ENCODE peak calls at places on chromosome 11, in seven cellular contexts. Q is fibroblast of lung; L is CD8-positive, alpha-beta T cell; J is heart left ventricle; T is AG04450; K is right lobe of liver; D is choroid plexus epithelial cell. S is an unnamed sample.

GRCh38 chr11:34468209-34468841 is 29.6 kb downstream of the CAT start:
- DNase-seq in J (no peak), L (peak), T (no peak), Q (peak), K (no peak), D (peak), S (peak)

GRCh38 chr11:9687736-9688494 is 24.0 kb downstream of the SWAP70 start:
- DNase-seq in T (no peak), D (peak), K (no peak), L (no peak), J (no peak), Q (peak), S (peak)

GRCh38 chr11:1018091-1018490 is 18.4 kb downstream of the MUC6 start:
- DNase-seq in Q (no peak), K (no peak), D (no peak), T (no peak), J (no peak), L (no peak), S (no peak)

GRCh38 chr11:18705651-18706281 is 7.2 kb downstream of the TMEM86A start:
- DNase-seq in K (peak), T (no peak), D (peak), Q (no peak), J (peak), L (no peak), S (no peak)

GRCh38 chr11:58784995-58785394 is 53.3 kb upstream of the GLYAT start:
- DNase-seq in L (no peak), D (no peak), Q (no peak), J (no peak), T (no peak), K (no peak), S (no peak)

GRCh38 chr11:56816259-56816658 is 67.8 kb upstream of the OR9G4 start:
- DNase-seq in T (no peak), J (no peak), Q (no peak), K (no peak), L (no peak), D (no peak), S (no peak)

GRCh38 chr11:110897035-110897434 is 184.8 kb upstream of the ARHGAP20 start:
- DNase-seq in Q (peak), J (no peak), L (no peak), T (no peak), D (peak), K (no peak), S (peak)

GRCh38 chr11:15830730-15831443 is 525.5 kb downstream of the SOX6 start:
- DNase-seq in T (no peak), K (no peak), L (no peak), J (no peak), D (peak), Q (no peak), S (no peak)

GRCh38 chr11:33970984-33971466 is 79.1 kb upstream of the LMO2 start:
- DNase-seq in L (no peak), T (peak), K (peak), D (peak), Q (peak), J (peak), S (peak)

GRCh38 chr11:133306019-133306418 is 226.3 kb downstream of the OPCML start:
- DNase-seq in J (no peak), Q (no peak), K (no peak), L (no peak), D (no peak), T (no peak), S (no peak)

GRCh38 chr11:69075421-69076128 is 26.8 kb downstream of the TPCN2 start:
- DNase-seq in Q (peak), T (peak), D (peak), K (no peak), J (peak), L (no peak), S (peak)

GRCh38 chr11:64186205-64187165 is 514 bp downstream of the STIP1 start:
- DNase-seq in Q (no peak), T (no peak), J (no peak), K (no peak), L (peak), D (peak), S (peak)

GRCh38 chr11:22079133-22079847 is 113.6 kb upstream of the ANO5 start:
- DNase-seq in Q (no peak), L (no peak), J (no peak), D (no peak), K (no peak), T (no peak), S (no peak)

GRCh38 chr11:43925063-43925931 is 17.1 kb upstream of the C11orf96 start:
- DNase-seq in Q (no peak), J (no peak), L (no peak), D (peak), K (no peak), T (no peak), S (no peak)

GRCh38 chr11:133619973-133620372 is 87.7 kb upstream of the OPCML start:
- DNase-seq in Q (no peak), J (no peak), T (no peak), L (no peak), K (no peak), D (no peak), S (no peak)

GRCh38 chr11:44943118-44943517 is 7.6 kb downstream of the TP53I11 start:
- DNase-seq in Q (no peak), L (no peak), K (peak), T (no peak), D (no peak), J (no peak), S (no peak)

GRCh38 chr11:17015639-17016125 is 1.5 kb upstream of the PLEKHA7 start:
- DNase-seq in Q (peak), D (peak), T (peak), L (no peak), J (no peak), K (no peak), S (peak)

GRCh38 chr11:75195164-75195962 is 44.5 kb downstream of the SLCO2B1 start:
- DNase-seq in K (peak), L (no peak), J (peak), T (no peak), Q (no peak), D (no peak), S (no peak)

GRCh38 chr11:111352235-111352746 is 26.8 kb downstream of the POU2AF1 start:
- DNase-seq in Q (no peak), T (no peak), L (no peak), K (no peak), J (no peak), D (no peak), S (no peak)

GRCh38 chr11:124970925-124971324 is 16.9 kb downstream of the CCDC15 start:
- DNase-seq in K (no peak), L (no peak), J (no peak), D (peak), T (no peak), Q (peak), S (peak)

GRCh38 chr11:11464555-11464954 is 111.5 kb upstream of the CSNK2A3 start:
- DNase-seq in K (no peak), T (no peak), J (no peak), Q (no peak), D (no peak), L (no peak), S (peak)

GRCh38 chr11:112297248-112297866 is 36.7 kb upstream of the PLET1 start:
- DNase-seq in Q (no peak), J (no peak), T (no peak), L (no peak), D (no peak), K (no peak), S (no peak)

GRCh38 chr11:128151338-128151737 is 436.0 kb downstream of the ETS1 start:
- DNase-seq in K (no peak), L (no peak), Q (no peak), D (no peak), T (no peak), J (no peak), S (no peak)

GRCh38 chr11:72823105-72823804 is 9.0 kb downstream of the ATG16L2 start:
- DNase-seq in K (no peak), T (no peak), L (no peak), J (peak), D (no peak), Q (no peak), S (no peak)

GRCh38 chr11:120908521-120909181 is 115.3 kb upstream of the TBCEL start:
- DNase-seq in D (peak), T (no peak), J (no peak), K (no peak), L (peak), Q (no peak), S (no peak)

GRCh38 chr11:44324787-44325525 is 15.0 kb upstream of the ALX4 start:
- DNase-seq in D (no peak), Q (no peak), K (no peak), T (no peak), J (no peak), L (no peak), S (no peak)

GRCh38 chr11:129652828-129653227 is 162.8 kb upstream of the TMEM45B start:
- DNase-seq in K (no peak), D (peak), J (no peak), T (peak), L (no peak), Q (peak), S (peak)

GRCh38 chr11:94868468-94868867 is 100.3 kb downstream of the AMOTL1 start:
- DNase-seq in Q (no peak), D (no peak), K (no peak), J (no peak), T (no peak), L (no peak), S (no peak)

GRCh38 chr11:43947003-43947500 is 4.6 kb downstream of the C11orf96 start:
- DNase-seq in J (no peak), K (no peak), D (peak), Q (no peak), T (no peak), L (no peak), S (peak)

GRCh38 chr11:100855466-100856067 is 168.5 kb downstream of the ARHGAP42 start:
- DNase-seq in L (no peak), T (no peak), J (no peak), K (no peak), Q (peak), D (peak), S (peak)

GRCh38 chr11:9662273-9662672 is 1.6 kb upstream of the SWAP70 start:
- DNase-seq in D (peak), L (no peak), K (no peak), J (peak), T (no peak), Q (no peak), S (no peak)

GRCh38 chr11:48013269-48013901 is 33.0 kb downstream of the PTPRJ start:
- DNase-seq in J (peak), L (peak), Q (no peak), D (peak), T (no peak), K (peak), S (peak)

GRCh38 chr11:115324569-115325432 is 179.4 kb downstream of the CADM1 start:
- DNase-seq in K (no peak), L (peak), Q (peak), D (peak), T (peak), J (peak), S (peak)

GRCh38 chr11:73856001-73856663 is 20.5 kb downstream of the COA4 start:
- DNase-seq in J (no peak), L (no peak), D (no peak), K (no peak), Q (no peak), T (no peak), S (no peak)

GRCh38 chr11:111463276-111463675 is 48.9 kb downstream of the BTG4 start:
- DNase-seq in L (no peak), J (no peak), T (no peak), Q (no peak), K (no peak), D (no peak), S (no peak)

DNA sequence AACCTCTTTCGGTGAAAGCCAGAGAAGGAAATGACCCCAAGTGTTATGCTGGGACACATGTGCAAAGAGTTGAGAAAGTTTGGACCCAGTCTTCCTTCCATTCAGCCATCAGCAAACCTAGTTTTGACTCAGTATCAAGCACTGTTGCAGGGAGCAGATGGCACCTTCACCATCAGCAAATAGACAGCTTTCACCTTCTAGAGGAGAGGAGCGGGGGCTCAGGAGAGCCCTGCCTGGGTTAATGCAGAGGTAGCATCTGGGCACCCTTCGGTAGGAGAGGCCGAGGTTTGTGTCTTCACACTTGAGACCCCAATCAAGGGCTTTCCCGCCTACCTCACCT is 16.2 kb upstream of the MFRP start:
- DNase-seq in L (no peak), Q (no peak), D (no peak), T (no peak), K (no peak), J (no peak), S (no peak)
- H3K4me3 ChIP-seq in L (no peak), Q (no peak), D (no peak), T (no peak), K (peak), J (peak), S (no peak)

DNA sequence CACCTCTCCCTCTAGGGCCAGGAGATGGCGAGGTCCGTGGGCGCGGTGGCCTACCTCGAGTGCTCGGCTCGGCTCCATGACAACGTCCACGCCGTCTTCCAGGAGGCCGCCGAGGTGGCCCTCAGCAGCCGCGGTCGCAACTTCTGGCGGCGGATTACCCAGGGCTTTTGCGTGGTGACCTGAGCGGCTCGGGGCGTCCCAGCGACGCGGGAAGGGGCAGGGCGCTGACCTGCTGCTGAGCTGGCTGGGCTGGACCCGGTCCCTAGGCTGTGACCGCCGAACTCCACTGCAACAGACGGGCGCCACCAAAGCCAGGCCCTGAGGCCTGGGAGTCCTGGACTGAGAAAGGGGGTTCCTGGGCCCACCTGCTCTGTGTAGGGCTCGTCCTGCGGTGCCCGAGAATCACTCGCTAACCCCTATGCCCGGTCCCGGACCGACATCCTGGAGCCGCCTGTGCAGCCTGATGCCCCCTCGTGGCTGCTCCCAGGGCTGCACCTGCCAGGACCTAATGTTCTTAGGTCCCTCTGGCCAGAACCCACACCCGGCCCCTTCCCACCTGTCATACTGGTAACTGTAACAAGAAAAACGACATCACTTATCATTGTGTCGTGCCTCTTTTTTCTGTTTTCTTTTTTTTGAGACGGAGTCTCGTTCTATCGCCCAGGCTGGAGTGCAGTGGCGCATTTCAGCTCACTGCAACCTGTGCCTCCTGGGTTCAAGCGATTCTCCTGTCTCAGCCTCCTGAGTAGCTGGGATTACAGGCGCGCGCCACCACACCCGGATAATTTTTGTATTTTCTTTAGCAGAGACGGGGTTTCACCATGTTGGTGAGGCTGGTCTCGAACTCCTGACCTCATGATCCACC is 15.0 kb downstream of the RHOD start:
- DNase-seq in Q (peak), K (peak), J (peak), T (no peak), L (peak), D (peak), S (peak)
- H3K4me3 ChIP-seq in Q (no peak), K (peak), J (peak), T (no peak), L (peak), D (no peak), S (peak)

GRCh38 chr11:65918211-65919150 is at the start of gene C11orf68:
- DNase-seq in L (no peak), T (no peak), D (peak), Q (peak), J (no peak), K (no peak), S (peak)

GRCh38 chr11:65916391-65916790 is 2.5 kb downstream of the C11orf68 start:
- DNase-seq in L (no peak), Q (no peak), T (no peak), J (no peak), D (no peak), K (no peak), S (no peak)

GRCh38 chr11:65915821-65916251 is 3.0 kb downstream of the C11orf68 start:
- DNase-seq in T (peak), L (no peak), D (peak), J (peak), Q (peak), K (peak), S (peak)

GRCh38 chr11:65917434-65918210 is 1.2 kb downstream of the C11orf68 start:
- DNase-seq in T (no peak), Q (no peak), L (no peak), K (no peak), J (no peak), D (no peak), S (no peak)

DNA sequence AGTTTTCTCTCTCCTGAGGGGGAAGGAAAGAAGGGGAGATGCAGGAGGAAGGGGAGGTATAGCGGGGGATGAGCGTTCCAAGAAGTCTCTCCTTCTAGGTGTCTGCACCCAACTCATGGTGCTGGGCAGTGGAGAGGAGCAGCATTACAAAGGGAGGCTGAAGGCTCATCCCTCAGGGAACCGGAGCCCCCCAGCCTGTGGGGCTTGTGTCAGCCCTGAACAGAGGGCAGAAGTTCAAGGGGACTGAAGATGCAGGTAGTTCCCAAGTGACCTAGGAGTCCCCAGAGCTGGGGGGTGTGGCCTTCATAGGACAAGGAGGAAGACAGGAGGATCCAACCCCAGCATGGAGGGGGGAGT is 1.8 kb downstream of the C11orf68 start:
- DNase-seq in K (no peak), Q (no peak), D (no peak), L (no peak), T (no peak), J (no peak), S (no peak)
- H3K4me3 ChIP-seq in K (no peak), Q (peak), D (peak), L (no peak), T (peak), J (peak), S (no peak)

GRCh38 chr11:114301088-114301487 is 4.9 kb downstream of the NNMT start:
- DNase-seq in T (no peak), J (no peak), K (no peak), Q (no peak), D (no peak), L (no peak), S (peak)
- H3K4me3 ChIP-seq in T (no peak), J (no peak), K (peak), Q (peak), D (peak), L (no peak), S (peak)

GRCh38 chr11:26996056-26996455 is 2.1 kb downstream of the FIBIN start:
- DNase-seq in T (no peak), L (no peak), D (peak), J (no peak), Q (peak), K (no peak), S (peak)
- H3K4me3 ChIP-seq in T (peak), L (no peak), D (peak), J (peak), Q (peak), K (no peak), S (peak)

DNA sequence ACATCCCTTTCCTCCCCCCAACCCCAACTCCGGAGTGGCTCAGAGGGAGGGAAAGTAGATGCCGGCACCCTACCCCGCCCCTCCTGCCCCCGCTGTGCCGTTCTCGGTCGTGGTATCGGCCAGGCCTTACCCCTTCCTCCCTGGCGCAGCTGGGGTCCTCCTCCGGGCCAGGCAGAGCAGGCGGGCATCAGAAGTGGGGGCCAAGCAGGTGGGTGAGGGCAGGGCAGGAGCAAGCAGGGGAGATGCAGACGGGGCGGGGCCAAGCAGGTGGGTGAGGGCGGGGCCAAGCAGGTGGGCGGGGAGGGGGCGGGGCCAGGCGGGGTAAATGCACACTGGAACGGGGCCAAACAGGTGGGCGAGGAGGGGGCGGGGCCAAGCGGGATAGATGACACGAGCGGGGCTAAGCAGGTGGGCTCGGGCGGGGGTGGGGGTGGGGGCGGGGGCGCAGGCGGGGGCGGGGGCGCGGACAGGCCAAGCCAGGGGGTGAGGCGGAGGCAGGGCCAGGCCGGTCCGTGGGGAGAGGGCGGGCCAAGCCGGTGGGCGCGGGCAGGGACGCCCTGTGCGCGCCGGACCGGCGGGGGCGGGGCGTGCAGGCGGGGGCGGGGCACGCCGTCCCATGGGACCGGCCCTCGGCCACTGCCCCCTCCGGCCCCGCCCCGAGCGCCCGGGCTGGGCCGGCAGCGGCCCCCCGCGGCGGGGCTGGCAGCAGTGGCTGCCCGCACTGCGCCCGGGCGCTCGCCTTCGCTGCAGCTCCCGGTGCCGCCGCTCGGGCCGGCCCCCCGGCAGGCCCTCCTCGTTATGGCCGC is at the start of the genes KCNQ1 and TRPM5:
- DNase-seq in L (peak), K (peak), T (no peak), Q (no peak), J (peak), D (no peak), S (no peak)
- H3K4me3 ChIP-seq in L (peak), K (peak), T (no peak), Q (no peak), J (peak), D (no peak), S (no peak)

DNA sequence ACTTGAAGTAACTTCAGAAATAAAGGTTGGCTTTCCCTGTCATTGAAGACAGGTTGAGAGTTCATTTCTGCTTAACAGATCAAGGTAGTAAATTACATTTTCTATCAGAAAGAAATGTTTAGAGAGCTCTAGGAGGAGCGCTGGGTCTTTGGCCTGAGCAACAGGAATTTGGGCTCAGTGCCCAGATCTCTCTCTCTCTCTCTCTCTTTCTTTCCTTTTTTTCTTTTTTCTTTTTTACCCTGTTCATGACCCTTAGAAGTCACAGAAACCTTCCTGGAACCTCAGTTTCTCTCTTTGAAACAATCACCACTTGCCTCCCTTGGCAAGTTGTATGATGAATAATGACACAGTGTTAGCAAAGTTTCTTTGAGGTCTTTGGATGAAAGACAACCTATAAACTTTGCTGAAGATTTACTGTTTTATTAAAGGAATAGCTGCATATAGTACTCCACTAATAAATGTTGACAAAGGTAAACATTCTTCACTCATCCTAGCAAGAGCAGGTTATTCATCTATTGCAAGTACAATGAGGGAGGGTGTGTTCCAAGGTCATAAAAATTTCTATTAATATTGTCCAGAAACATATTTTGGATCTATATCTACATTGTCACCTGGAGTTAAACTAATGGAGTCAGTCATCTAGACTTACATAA is 35.5 kb upstream of the RASSF10 start:
- DNase-seq in L (no peak), T (no peak), J (no peak), K (no peak), D (peak), Q (no peak), S (no peak)
- H3K4me3 ChIP-seq in L (no peak), T (no peak), J (no peak), K (no peak), D (no peak), Q (no peak), S (no peak)